ENCODE peak calls at places on chromosomes 13 and 19, in ten cellular contexts. F, A, V, Y, N, J, I, E, K and S are unnamed samples.

GRCh38 chr13:27037171-27037570 is 134.4 kb downstream of the USP12 start:
- DNase-seq in K (no peak), J (no peak), A (no peak), Y (no peak), F (no peak), N (no peak), V (no peak), I (no peak), E (no peak), S (no peak)

GRCh38 chr19:465056-465816 is 4.4 kb upstream of the SHC2 start:
- DNase-seq in I (no peak), J (no peak), F (no peak), Y (no peak), E (no peak), V (no peak), K (no peak), N (no peak), A (no peak), S (no peak)

GRCh38 chr13:52127378-52127777 is 1.5 kb downstream of the NEK5 start:
- DNase-seq in E (no peak), Y (no peak), K (no peak), V (no peak), A (no peak), F (no peak), I (no peak), N (no peak), J (no peak), S (no peak)

GRCh38 chr13:31107109-31107508 is 54.6 kb downstream of the HSPH1 start:
- DNase-seq in V (no peak), J (no peak), N (no peak), F (no peak), Y (no peak), A (no peak), K (no peak), I (no peak), E (no peak), S (no peak)

GRCh38 chr19:10353793-10354391 is 14.5 kb upstream of the ICAM3 start:
- DNase-seq in V (no peak), F (peak; percentile 90), Y (peak; percentile 95), J (peak; percentile 86), N (no peak), E (no peak), A (no peak), K (no peak), I (peak; percentile 59), S (no peak)

GRCh38 chr13:50645092-50645491 is 198.4 kb downstream of the DLEU7 start:
- DNase-seq in K (peak; percentile 58), Y (no peak), E (no peak), V (no peak), J (no peak), I (no peak), A (no peak), F (no peak), N (no peak), S (no peak)

GRCh38 chr19:3234800-3235199 is 10.3 kb downstream of the CELF5 start:
- DNase-seq in Y (no peak), E (no peak), N (no peak), J (no peak), I (no peak), K (no peak), F (no peak), A (no peak), V (no peak), S (no peak)

GRCh38 chr13:34941436-34941834 is 635 bp upstream of the NBEA start:
- DNase-seq in E (no peak), N (no peak), J (no peak), I (no peak), K (no peak), A (no peak), V (peak; percentile 4), F (no peak), Y (no peak), S (no peak)

GRCh38 chr13:66794340-66795031 is 435.6 kb downstream of the PCDH9 start:
- DNase-seq in K (no peak), J (no peak), E (no peak), A (no peak), F (no peak), V (no peak), I (no peak), N (no peak), Y (no peak), S (no peak)

GRCh38 chr13:45108716-45109706 is 11.3 kb upstream of the GTF2F2 start:
- DNase-seq in F (no peak), J (no peak), Y (no peak), I (no peak), V (no peak), K (peak; percentile 21), E (peak; percentile 33), N (no peak), A (no peak), S (no peak)

GRCh38 chr13:101946411-101946810 is 455.4 kb downstream of the FGF14 start:
- DNase-seq in A (no peak), Y (no peak), I (no peak), K (no peak), E (no peak), J (no peak), N (no peak), V (no peak), F (no peak), S (no peak)

GRCh38 chr19:18436651-18437478 is 1.1 kb downstream of the ISYNA1 start:
- DNase-seq in I (peak; percentile 88), V (peak; percentile 80), J (peak; percentile 84), K (no peak), E (no peak), N (peak; percentile 75), F (peak; percentile 60), Y (peak; percentile 92), A (peak; percentile 87), S (peak; percentile 85)

GRCh38 chr13:114130708-114131580 is 1.5 kb downstream of the RASA3 start:
- DNase-seq in N (no peak), K (peak; percentile 73), V (peak; percentile 23), J (peak; percentile 53), E (no peak), Y (peak; percentile 68), I (peak; percentile 52), A (peak; percentile 74), F (peak; percentile 41), S (peak; percentile 44)

GRCh38 chr19:16328824-16329482 is 4.3 kb downstream of the KLF2 start:
- DNase-seq in I (peak; percentile 50), E (no peak), Y (no peak), A (peak; percentile 69), N (no peak), K (no peak), F (no peak), V (no peak), J (no peak), S (no peak)

GRCh38 chr13:35961002-35961401 is 170.2 kb downstream of the DCLK1 start:
- DNase-seq in V (no peak), K (no peak), N (no peak), Y (no peak), E (no peak), A (no peak), I (no peak), F (no peak), J (no peak), S (no peak)

GRCh38 chr13:35963982-35964665 is 167.1 kb downstream of the DCLK1 start:
- DNase-seq in E (no peak), K (no peak), A (no peak), V (no peak), J (no peak), Y (no peak), N (no peak), I (no peak), F (no peak), S (no peak)

GRCh38 chr13:35957996-35958395 is 173.2 kb downstream of the DCLK1 start:
- DNase-seq in F (no peak), Y (no peak), J (no peak), N (no peak), V (no peak), K (no peak), I (no peak), A (no peak), E (no peak), S (no peak)

GRCh38 chr13:35964764-35965163 is 166.4 kb downstream of the DCLK1 start:
- DNase-seq in F (no peak), J (no peak), I (no peak), E (no peak), N (no peak), V (no peak), K (no peak), A (no peak), Y (no peak), S (no peak)

GRCh38 chr13:35961461-35962220 is 169.5 kb downstream of the DCLK1 start:
- DNase-seq in E (no peak), K (no peak), A (no peak), V (no peak), F (no peak), I (no peak), Y (no peak), J (no peak), N (no peak), S (no peak)
- TF ChIP-seq CTCF in E (no peak), K (peak; percentile 29), A (no peak), V (peak; percentile 26), F (no peak), I (peak; percentile 49), Y (peak; percentile 8), J (peak; percentile 49), N (no peak), S (no peak)

GRCh38 chr19:29664753-29665214 is 477 bp upstream of the PLEKHF1 start:
- DNase-seq in A (no peak), F (no peak), K (no peak), Y (no peak), V (no peak), N (no peak), J (no peak), I (no peak), E (no peak), S (no peak)
- H3K4me1 ChIP-seq in A (peaks cover 57% of the 10 kb centered on the region), F (peaks cover 41% of the 10 kb centered on the region), K (peaks cover 58% of the 10 kb centered on the region), Y (peaks cover 13% of the 10 kb centered on the region), V (peaks cover 19% of the 10 kb centered on the region), N (peaks cover 79% of the 10 kb centered on the region), J (peaks cover 57% of the 10 kb centered on the region), I (peaks cover 27% of the 10 kb centered on the region), E (peaks cover 30% of the 10 kb centered on the region), S (peaks cover 23% of the 10 kb centered on the region)

DNA sequence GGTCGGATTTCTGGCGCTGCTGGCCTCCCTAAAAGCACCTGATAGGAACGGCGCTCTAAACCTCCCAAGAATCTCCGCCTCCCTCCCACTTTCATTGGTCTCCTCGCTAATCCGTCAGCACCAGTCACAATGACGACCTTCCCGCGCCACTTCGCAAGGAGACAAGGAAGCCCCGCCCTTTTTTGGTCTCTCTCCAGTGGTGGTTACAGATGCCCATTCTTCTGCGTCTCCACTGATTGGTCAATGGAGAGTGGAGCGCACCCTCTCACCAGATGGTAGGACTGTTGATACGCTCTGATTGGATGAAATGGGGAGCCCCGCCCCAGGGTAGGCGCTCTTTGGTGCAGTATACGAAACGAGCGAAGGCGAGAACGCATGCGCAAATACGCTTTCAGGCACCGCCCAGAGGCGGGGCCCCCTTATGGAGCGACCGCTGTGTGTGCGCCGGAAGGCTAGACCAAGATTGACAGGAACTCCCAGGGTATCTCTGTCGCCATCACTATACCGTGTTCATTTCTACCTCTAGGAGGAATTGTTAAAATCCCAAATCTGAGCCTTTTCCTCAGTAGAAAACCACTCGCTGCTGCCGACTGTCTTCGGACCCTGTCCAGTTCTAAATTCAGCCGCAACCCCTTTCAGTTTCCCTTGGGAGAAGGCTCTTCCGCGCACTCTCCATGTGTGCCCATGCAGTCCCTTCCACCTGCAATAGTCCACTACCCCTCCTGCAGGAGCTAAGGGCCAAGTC is 617 bp upstream of the HNRNPL start:
- DNase-seq in Y (peak; percentile 100), F (peak; percentile 100), V (peak; percentile 100), A (peak; percentile 98), N (peak; percentile 100), E (peak; percentile 100), J (peak; percentile 98), I (peak; percentile 100), K (peak; percentile 100), S (peak; percentile 95)
- TF ChIP-seq CTCF in Y (no peak), F (no peak), V (no peak), A (no peak), N (no peak), E (no peak), J (peak; percentile 36), I (no peak), K (peak; percentile 24), S (no peak)

GRCh38 chr19:33685541-33685940 is 63.8 kb downstream of the CHST8 start:
- DNase-seq in K (no peak), Y (no peak), N (no peak), A (no peak), I (no peak), F (no peak), J (no peak), V (no peak), E (no peak), S (no peak)
- H3K4me1 ChIP-seq in K (no peaks in the 10 kb centered on the region), Y (no peaks in the 10 kb centered on the region), N (no peaks in the 10 kb centered on the region), A (no peaks in the 10 kb centered on the region), I (no peaks in the 10 kb centered on the region), F (no peaks in the 10 kb centered on the region), J (no peaks in the 10 kb centered on the region), V (no peaks in the 10 kb centered on the region), E (no peaks in the 10 kb centered on the region), S (no peaks in the 10 kb centered on the region)